ENCODE peak calls at places on chromosomes 16 and 17, in four cellular contexts. U is tibial nerve; T is gastrocnemius medialis; N is CD8-positive, alpha-beta T cell. A is an unnamed sample.

GRCh38 chr16:4288148-4288921 is 15.5 kb upstream of the TFAP4 start:
- DNase-seq in U (peak), T (peak), N (peak), A (no peak)

GRCh38 chr17:47813512-47814031 is 8.0 kb downstream of the OSBPL7 start:
- DNase-seq in U (no peak), T (no peak), N (no peak), A (no peak)

GRCh38 chr17:81049973-81050551 is 15.1 kb downstream of the BAIAP2 start:
- DNase-seq in U (no peak), T (no peak), N (no peak), A (no peak)

GRCh38 chr16:35525979-35526590 is 2066.7 kb downstream of the TP53TG3F start:
- DNase-seq in U (no peak), T (no peak), N (no peak), A (no peak)

GRCh38 chr16:1610841-1611653 is 825 bp downstream of the IFT140 start:
- DNase-seq in U (no peak), T (no peak), N (no peak), A (no peak)

GRCh38 chr17:32769846-32770245 is 107.1 kb downstream of the MYO1D start:
- DNase-seq in U (no peak), T (no peak), N (no peak), A (no peak)

GRCh38 chr16:1870365-1871082 is 1.4 kb downstream of the MEIOB start:
- DNase-seq in U (no peak), T (no peak), N (no peak), A (no peak)

GRCh38 chr17:65324574-65324973 is 187.4 kb downstream of the RGS9 start:
- DNase-seq in U (peak), T (no peak), N (no peak), A (no peak)

GRCh38 chr17:75950850-75951554 is 10.2 kb upstream of the FBF1 start:
- DNase-seq in U (no peak), T (no peak), N (no peak), A (no peak)

GRCh38 chr17:157901-158300 is 20.5 kb downstream of the SCGB1C2 start:
- DNase-seq in U (no peak), T (no peak), N (no peak), A (no peak)

GRCh38 chr17:7261377-7262191 is 694 bp downstream of the CLDN7 start:
- DNase-seq in U (no peak), T (no peak), N (no peak), A (no peak)

GRCh38 chr16:4918790-4919210 is 18.1 kb downstream of the PPL start:
- DNase-seq in U (no peak), T (no peak), N (no peak), A (no peak)

GRCh38 chr16:78647019-78647418 is 547.6 kb downstream of the WWOX start:
- DNase-seq in U (no peak), T (no peak), N (no peak), A (no peak)

GRCh38 chr17:42669705-42670198 is 7.0 kb downstream of the PLEKHH3 start:
- DNase-seq in U (no peak), T (no peak), N (no peak), A (no peak)

DNA sequence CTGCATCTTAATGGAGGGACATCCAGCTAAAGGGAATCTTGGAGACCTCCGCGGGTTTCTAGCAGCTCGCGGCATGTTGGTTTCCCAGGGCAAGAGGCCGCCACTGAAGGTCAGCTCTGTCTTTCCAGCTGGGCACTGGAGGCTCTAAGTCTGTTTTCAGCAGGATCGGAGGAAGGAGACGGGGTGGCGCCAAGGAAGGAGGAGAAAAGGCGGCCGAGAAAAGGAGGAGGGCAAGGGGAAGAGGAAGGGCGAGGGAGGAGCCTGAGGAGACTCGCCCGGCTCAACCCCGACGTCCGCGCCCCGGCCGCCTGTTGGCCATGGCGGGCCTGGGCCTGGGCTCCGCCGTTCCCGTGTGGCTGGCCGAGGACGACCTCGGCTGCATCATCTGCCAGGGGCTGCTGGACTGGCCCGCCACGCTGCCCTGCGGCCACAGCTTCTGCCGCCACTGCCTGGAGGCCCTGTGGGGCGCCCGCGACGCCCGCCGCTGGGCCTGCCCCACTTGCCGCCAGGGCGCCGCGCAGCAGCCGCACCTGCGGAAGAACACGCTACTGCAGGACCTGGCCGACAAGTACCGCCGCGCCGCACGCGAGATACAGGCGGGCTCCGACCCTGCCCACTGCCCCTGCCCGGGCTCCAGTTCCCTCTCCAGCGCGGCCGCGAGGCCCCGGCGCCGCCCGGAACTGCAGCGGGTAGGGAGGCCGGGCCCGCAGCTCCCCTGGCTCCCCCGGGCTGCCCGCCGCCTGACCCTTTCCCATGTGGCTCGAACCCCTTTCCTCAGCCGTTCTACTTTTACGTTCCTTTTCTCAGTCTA is at the start of gene RNF135:
- DNase-seq in U (peak), T (peak), N (peak), A (peak)
- TF ChIP-seq CTCF in U (peak), T (peak), N (no peak), A (peak)

DNA sequence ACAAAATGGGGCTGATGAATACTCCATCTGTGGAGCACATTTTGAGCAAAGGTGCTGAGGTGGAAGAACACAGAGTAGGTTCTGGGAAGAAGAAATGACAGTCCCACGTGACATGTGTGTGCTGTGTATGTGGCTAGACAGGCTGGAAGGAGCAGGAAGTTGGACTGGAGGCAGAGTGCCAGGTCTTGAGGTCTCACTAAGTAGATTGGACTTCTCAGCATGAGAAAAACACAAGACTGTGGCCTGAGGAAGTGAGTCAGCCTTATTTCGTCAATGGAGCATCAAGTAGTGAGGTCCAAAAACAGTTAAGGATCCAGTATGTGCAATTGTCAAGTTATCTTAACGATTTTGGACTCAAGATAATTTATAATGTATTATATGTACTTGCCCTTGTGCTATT is 736.5 kb downstream of the KCNJ2 start:
- DNase-seq in U (peak), T (no peak), N (no peak), A (peak)
- H3K4me3 ChIP-seq in U (no peak), T (no peak), N (no peak), A (no peak)

GRCh38 chr16:30534368-30535105 is at the start of gene ZNF747:
- DNase-seq in U (peak), T (peak), N (peak), A (peak)
- TF ChIP-seq CTCF in U (no peak), T (no peak), N (no peak), A (no peak)

DNA sequence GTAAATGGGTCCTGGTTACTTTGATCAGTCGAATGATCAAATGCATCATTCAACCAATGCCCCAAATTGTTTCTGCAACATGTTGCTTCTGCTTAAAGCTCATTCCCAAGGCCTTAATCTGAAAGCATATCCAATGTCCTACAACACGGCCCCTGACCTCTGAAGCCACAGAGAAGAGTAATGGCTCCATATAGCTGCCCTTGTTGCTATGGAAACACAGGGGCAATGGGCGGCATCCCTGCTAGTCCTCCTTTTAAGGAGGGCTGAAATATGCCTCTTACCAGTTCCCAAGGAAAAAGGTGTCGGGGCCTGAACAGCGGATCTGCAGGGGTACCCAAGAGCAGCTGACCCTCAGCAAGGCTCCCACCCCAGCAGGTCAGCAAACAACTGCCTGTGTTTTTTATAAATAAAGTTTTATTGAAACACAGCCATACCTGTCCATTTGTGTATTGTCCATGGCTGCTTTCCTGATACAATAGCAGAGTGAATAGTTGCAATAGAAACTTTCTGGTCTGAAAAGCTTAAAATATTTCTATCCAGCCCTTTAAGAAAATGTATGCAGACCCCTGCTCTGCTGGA is 210.4 kb downstream of the XYLT1 start:
- DNase-seq in U (no peak), T (no peak), N (no peak), A (no peak)
- H3K4me3 ChIP-seq in U (no peak), T (no peak), N (no peak), A (no peak)

GRCh38 chr17:50619489-50619888 is 15.2 kb upstream of the ABCC3 start:
- DNase-seq in U (no peak), T (no peak), N (no peak), A (no peak)

GRCh38 chr17:50618941-50619340 is 15.7 kb upstream of the ABCC3 start:
- DNase-seq in U (no peak), T (no peak), N (no peak), A (no peak)

GRCh38 chr17:50620237-50620636 is 14.4 kb upstream of the ABCC3 start:
- DNase-seq in U (no peak), T (no peak), N (no peak), A (no peak)

GRCh38 chr17:50621562-50621961 is 13.1 kb upstream of the ABCC3 start:
- DNase-seq in U (no peak), T (no peak), N (no peak), A (no peak)

DNA sequence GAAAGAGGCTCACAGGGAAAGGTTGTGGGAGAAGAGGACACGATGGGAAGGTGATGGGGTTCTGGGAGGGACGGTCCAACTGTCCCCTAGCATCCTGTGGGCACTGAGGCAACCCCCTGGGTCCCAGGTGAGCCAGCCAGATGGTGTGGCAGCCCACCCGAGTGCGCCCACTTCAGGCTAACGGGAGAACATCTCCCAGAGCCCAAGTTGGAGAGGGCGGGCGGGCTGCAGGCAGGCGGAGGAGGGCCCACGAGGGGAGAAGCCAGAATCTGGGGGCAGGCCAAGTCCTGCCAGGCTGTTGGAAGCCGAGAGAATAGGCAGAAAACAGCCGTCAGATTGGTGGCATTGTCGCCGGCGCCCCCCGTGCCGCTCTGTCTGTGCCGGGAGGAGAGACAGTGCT is 13.8 kb upstream of the ABCC3 start:
- DNase-seq in U (no peak), T (no peak), N (no peak), A (no peak)
- TF ChIP-seq CTCF in U (no peak), T (no peak), N (no peak), A (no peak)